ENCODE peak calls at places on chromosomes 1 and 21, in five cellular contexts. One of them, this sample, is unnamed.

GRCh38 chr21:45338326-45339017 is 50.8 kb upstream of the POFUT2 start:
- DNase-seq in HCT116: no peak
- DNase-seq in K562: no peak
- DNase-seq in WTC11: no peak
- DNase-seq in H1: no peak
- DNase-seq in this sample: no peak

GRCh38 chr1:5140962-5141361 is 486.6 kb downstream of the AJAP1 start:
- DNase-seq in K562: no peak
- DNase-seq in HCT116: no peak
- DNase-seq in WTC11: no peak
- DNase-seq in H1: no peak
- DNase-seq in this sample: no peak

GRCh38 chr1:155967410-155968400 is 10.6 kb downstream of the ARHGEF2 start:
- DNase-seq in WTC11: no peak
- DNase-seq in K562: no peak
- DNase-seq in HCT116: no peak
- DNase-seq in H1: no peak
- DNase-seq in this sample: no peak

GRCh38 chr1:118788372-118788955 is 199.7 kb downstream of the TBX15 start:
- DNase-seq in HCT116: no peak
- DNase-seq in K562: no peak
- DNase-seq in WTC11: no peak
- DNase-seq in H1: no peak
- DNase-seq in this sample: no peak

GRCh38 chr1:113456967-113457366 is 66.7 kb downstream of the MAGI3 start:
- DNase-seq in WTC11: no peak
- DNase-seq in H1: no peak
- DNase-seq in K562: no peak
- DNase-seq in HCT116: peak; percentile 90
- DNase-seq in this sample: no peak

GRCh38 chr1:56413671-56414199 is 165.6 kb downstream of the PLPP3 start:
- DNase-seq in HCT116: no peak
- DNase-seq in K562: no peak
- DNase-seq in WTC11: no peak
- DNase-seq in H1: no peak
- DNase-seq in this sample: no peak

GRCh38 chr1:23505851-23506250 is 21.9 kb upstream of the ASAP3 start:
- DNase-seq in HCT116: no peak
- DNase-seq in H1: no peak
- DNase-seq in K562: no peak
- DNase-seq in WTC11: no peak
- DNase-seq in this sample: no peak

GRCh38 chr1:245953876-245954660 is 553.0 kb downstream of the SMYD3 start:
- DNase-seq in WTC11: no peak
- DNase-seq in K562: no peak
- DNase-seq in H1: no peak
- DNase-seq in HCT116: no peak
- DNase-seq in this sample: no peak

GRCh38 chr1:87093286-87093685 is 178.9 kb downstream of the HS2ST1 start:
- DNase-seq in HCT116: no peak
- DNase-seq in H1: no peak
- DNase-seq in WTC11: no peak
- DNase-seq in K562: no peak
- DNase-seq in this sample: no peak

GRCh38 chr1:19620786-19621185 is 23.3 kb upstream of the NBL1 start:
- DNase-seq in K562: no peak
- DNase-seq in WTC11: no peak
- DNase-seq in H1: no peak
- DNase-seq in HCT116: no peak
- DNase-seq in this sample: no peak

GRCh38 chr1:1430114-1430982 is 5.1 kb upstream of the VWA1 start:
- DNase-seq in K562: peak; percentile 28
- DNase-seq in HCT116: no peak
- DNase-seq in H1: no peak
- DNase-seq in WTC11: peak; percentile 62
- DNase-seq in this sample: peak; percentile 32

GRCh38 chr1:209190591-209191241 is 392.8 kb upstream of the CAMK1G start:
- DNase-seq in HCT116: peak; percentile 33
- DNase-seq in H1: peak; percentile 68
- DNase-seq in K562: peak; percentile 33
- DNase-seq in WTC11: peak; percentile 86
- DNase-seq in this sample: peak; percentile 77

GRCh38 chr1:215282557-215282956 is 200.0 kb downstream of the KCNK2 start:
- DNase-seq in K562: no peak
- DNase-seq in HCT116: no peak
- DNase-seq in H1: no peak
- DNase-seq in WTC11: no peak
- DNase-seq in this sample: no peak

GRCh38 chr1:66493731-66494130 is 40.2 kb upstream of the SGIP1 start:
- DNase-seq in WTC11: no peak
- DNase-seq in HCT116: no peak
- DNase-seq in K562: no peak
- DNase-seq in H1: no peak
- DNase-seq in this sample: no peak

GRCh38 chr1:244603498-244603897 is 49.4 kb upstream of the DESI2 start:
- DNase-seq in H1: no peak
- DNase-seq in WTC11: no peak
- DNase-seq in HCT116: peak; percentile 13
- DNase-seq in K562: peak; percentile 32
- DNase-seq in this sample: peak; percentile 38

GRCh38 chr1:226436855-226437491 is 29.1 kb upstream of the PARP1 start:
- DNase-seq in WTC11: no peak
- DNase-seq in HCT116: no peak
- DNase-seq in K562: no peak
- DNase-seq in H1: no peak
- DNase-seq in this sample: no peak

GRCh38 chr1:111864862-111865261 is 109.2 kb downstream of the DDX20 start:
- DNase-seq in K562: peak; percentile 17
- DNase-seq in HCT116: no peak
- DNase-seq in H1: no peak
- DNase-seq in WTC11: peak; percentile 27
- DNase-seq in this sample: peak; percentile 36

GRCh38 chr21:41971891-41972290 is 18.1 kb upstream of the C2CD2 start:
- DNase-seq in K562: no peak
- DNase-seq in H1: no peak
- DNase-seq in HCT116: no peak
- DNase-seq in WTC11: no peak
- DNase-seq in this sample: no peak

GRCh38 chr1:16017461-16018303 is at the start of gene HSPB7:
- DNase-seq in HCT116: no peak
- DNase-seq in H1: no peak
- DNase-seq in WTC11: peak; percentile 71
- DNase-seq in K562: peak; percentile 80
- DNase-seq in this sample: peak; percentile 39

GRCh38 chr1:186633101-186633500 is 47.1 kb downstream of the PTGS2 start:
- DNase-seq in WTC11: no peak
- DNase-seq in H1: no peak
- DNase-seq in K562: no peak
- DNase-seq in HCT116: no peak
- DNase-seq in this sample: no peak

GRCh38 chr1:201626629-201627275 is 87.8 kb downstream of the NAV1 start:
- DNase-seq in H1: no peak
- DNase-seq in K562: no peak
- DNase-seq in WTC11: no peak
- DNase-seq in HCT116: no peak
- DNase-seq in this sample: no peak

GRCh38 chr1:2124446-2125198 is 70.0 kb downstream of the FAAP20 start:
- DNase-seq in WTC11: no peak
- DNase-seq in H1: no peak
- DNase-seq in HCT116: no peak
- DNase-seq in K562: no peak
- DNase-seq in this sample: no peak

GRCh38 chr1:34915521-34915920 is 13.9 kb downstream of the DLGAP3 start:
- DNase-seq in H1: no peak
- DNase-seq in WTC11: no peak
- DNase-seq in K562: no peak
- DNase-seq in HCT116: no peak
- DNase-seq in this sample: no peak

GRCh38 chr21:16590658-16591057 is 860.9 kb downstream of the USP25 start:
- DNase-seq in HCT116: no peak
- DNase-seq in K562: no peak
- DNase-seq in H1: no peak
- DNase-seq in WTC11: no peak
- DNase-seq in this sample: no peak

GRCh38 chr1:210250665-210250997 is 18.0 kb downstream of the SERTAD4 start:
- DNase-seq in HCT116: no peak
- DNase-seq in H1: no peak
- DNase-seq in K562: peak; percentile 22
- DNase-seq in WTC11: peak; percentile 71
- DNase-seq in this sample: peak; percentile 60

GRCh38 chr1:62800825-62801306 is 16.9 kb downstream of the ATG4C start:
- DNase-seq in HCT116: no peak
- DNase-seq in K562: no peak
- DNase-seq in H1: no peak
- DNase-seq in WTC11: no peak
- DNase-seq in this sample: no peak

GRCh38 chr1:89356658-89357400 is 7.0 kb upstream of the GBP6 start:
- DNase-seq in H1: no peak
- DNase-seq in WTC11: no peak
- DNase-seq in K562: no peak
- DNase-seq in HCT116: no peak
- DNase-seq in this sample: no peak

GRCh38 chr1:76079475-76080227 is 5.1 kb downstream of the ST6GALNAC3 start:
- DNase-seq in H1: no peak
- DNase-seq in WTC11: no peak
- DNase-seq in K562: no peak
- DNase-seq in HCT116: no peak
- DNase-seq in this sample: no peak

GRCh38 chr1:11352058-11352715 is 79.2 kb downstream of the UBIAD1 start:
- DNase-seq in H1: no peak
- DNase-seq in WTC11: no peak
- DNase-seq in HCT116: no peak
- DNase-seq in K562: no peak
- DNase-seq in this sample: no peak

GRCh38 chr1:11357291-11357690 is 84.3 kb downstream of the UBIAD1 start:
- DNase-seq in HCT116: no peak
- DNase-seq in K562: no peak
- DNase-seq in H1: no peak
- DNase-seq in WTC11: no peak
- DNase-seq in this sample: no peak

GRCh38 chr1:11354893-11355593 is 82.0 kb downstream of the UBIAD1 start:
- DNase-seq in K562: no peak
- DNase-seq in H1: no peak
- DNase-seq in HCT116: no peak
- DNase-seq in WTC11: no peak
- DNase-seq in this sample: no peak

GRCh38 chr1:11358991-11359390 is 86.0 kb downstream of the UBIAD1 start:
- DNase-seq in K562: no peak
- DNase-seq in WTC11: no peak
- DNase-seq in HCT116: no peak
- DNase-seq in H1: no peak
- DNase-seq in this sample: no peak

GRCh38 chr1:11355594-11356467 is 82.8 kb downstream of the UBIAD1 start:
- DNase-seq in K562: no peak
- DNase-seq in WTC11: peak; percentile 63
- DNase-seq in H1: peak; percentile 61
- DNase-seq in HCT116: no peak
- DNase-seq in this sample: no peak
- TF ChIP-seq SP1 in K562: no peak
- TF ChIP-seq SP1 in WTC11: no peak
- TF ChIP-seq SP1 in H1: no peak
- TF ChIP-seq SP1 in HCT116: no peak
- TF ChIP-seq SP1 in this sample: no peak

DNA sequence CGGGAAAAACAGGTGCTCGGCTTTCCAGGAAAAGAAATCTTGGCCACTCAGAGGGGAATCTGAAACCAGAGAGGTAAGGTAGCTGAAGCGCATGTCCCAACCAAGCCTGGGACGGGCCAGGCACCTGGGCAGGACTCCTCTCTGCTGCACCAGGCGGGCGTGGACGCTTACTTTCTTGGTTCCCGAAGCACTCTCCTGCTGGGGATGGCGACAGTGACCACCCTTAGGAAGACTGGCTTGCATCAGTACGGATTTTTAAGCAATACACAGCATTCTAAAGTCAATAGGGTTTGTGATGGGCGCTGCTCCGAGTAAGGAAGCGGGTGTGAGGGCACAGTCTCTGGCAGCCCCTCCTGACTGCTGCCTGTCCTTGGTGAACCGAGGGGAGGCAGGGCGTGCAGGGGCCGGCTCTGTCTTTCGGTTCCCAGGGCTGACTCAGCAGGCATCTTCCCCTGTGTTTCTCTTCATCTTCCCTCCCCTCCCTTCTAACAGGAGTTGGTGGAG is 74.9 kb upstream of the ANGPTL1 start:
- DNase-seq in HCT116: no peak
- DNase-seq in H1: no peak
- DNase-seq in K562: no peak
- DNase-seq in WTC11: no peak
- DNase-seq in this sample: no peak
- TF ChIP-seq SP1 in HCT116: no peak
- TF ChIP-seq SP1 in H1: no peak
- TF ChIP-seq SP1 in K562: no peak
- TF ChIP-seq SP1 in WTC11: no peak
- TF ChIP-seq SP1 in this sample: no peak

DNA sequence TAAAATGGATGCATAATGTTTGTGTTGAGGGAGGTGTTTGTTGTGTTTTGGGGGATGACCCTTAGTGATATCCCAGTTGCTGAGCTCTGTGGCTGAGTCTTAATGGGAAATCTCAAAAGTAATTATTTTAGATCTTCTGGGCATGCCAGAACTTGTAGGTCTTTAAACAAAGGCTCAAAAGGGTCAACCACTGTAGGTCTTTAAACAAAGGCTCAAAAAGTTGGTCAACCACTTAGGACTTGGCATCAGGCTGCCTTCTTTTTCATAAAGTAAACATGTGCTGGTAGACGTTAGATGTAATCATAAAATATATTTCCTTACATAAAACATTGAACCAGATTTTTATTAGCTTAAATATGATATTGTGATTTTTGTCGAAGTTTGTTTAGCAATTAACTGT is 78.1 kb downstream of the CDC14A start:
- DNase-seq in HCT116: no peak
- DNase-seq in H1: no peak
- DNase-seq in K562: no peak
- DNase-seq in WTC11: no peak
- DNase-seq in this sample: no peak
- TF ChIP-seq SP1 in HCT116: no peak
- TF ChIP-seq SP1 in H1: no peak
- TF ChIP-seq SP1 in K562: no peak
- TF ChIP-seq SP1 in WTC11: no peak
- TF ChIP-seq SP1 in this sample: no peak

DNA sequence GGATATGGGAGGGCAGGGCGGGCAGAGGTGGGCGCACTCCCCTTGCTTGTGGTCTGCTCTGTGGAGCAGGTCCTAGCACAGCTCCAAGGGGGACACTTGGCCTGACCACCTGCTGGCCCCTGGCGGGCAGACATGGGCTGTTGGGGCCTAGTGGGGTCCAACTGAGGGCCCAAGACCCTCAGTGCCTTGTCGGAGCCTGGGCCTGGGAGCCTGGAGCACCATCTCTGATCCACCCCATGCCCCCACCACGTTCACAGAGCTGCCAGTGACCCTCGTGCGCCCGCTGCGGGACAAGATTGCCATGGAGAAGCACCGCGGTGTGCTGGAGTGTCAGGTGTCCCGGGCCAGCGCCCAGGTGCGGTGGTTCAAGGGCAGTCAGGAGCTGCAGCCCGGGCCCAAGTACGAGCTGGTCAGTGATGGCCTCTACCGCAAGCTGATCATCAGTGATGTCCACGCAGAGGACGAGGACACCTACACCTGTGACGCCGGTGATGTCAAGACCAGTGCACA is 70.6 kb downstream of the OBSCN start:
- DNase-seq in H1: no peak
- DNase-seq in HCT116: no peak
- DNase-seq in WTC11: no peak
- DNase-seq in K562: no peak
- DNase-seq in this sample: no peak
- TF ChIP-seq SP1 in H1: no peak
- TF ChIP-seq SP1 in HCT116: no peak
- TF ChIP-seq SP1 in WTC11: no peak
- TF ChIP-seq SP1 in K562: no peak
- TF ChIP-seq SP1 in this sample: no peak